ENCODE peak calls at places on chromosomes 6 and 20, in ten cellular contexts. A is neural crest cell; N is ovary; M is Calu3; Z is stimulated activated CD4-positive, alpha-beta T cell treated with anti-CD3 and anti-CD28 coated beads, Interleukin-15, amount 100 ng/mL, for 24 hours; U is choroid plexus epithelial cell; P is AG04450; R is NCI-H1436 treated with DMSO at 0.1 percent for 48 hours; L is pancreas; V is CD4-positive, alpha-beta T cell. X is an unnamed sample.

GRCh38 chr6:119493980-119494379 is 144.4 kb upstream of the MAN1A1 start:
- DNase-seq in M (no peak), V (no peak), U (no peak), Z (no peak), L (no peak), A (no peak), N (no peak), P (no peak), R (no peak), X (no peak)

GRCh38 chr6:155771822-155772221 is 316.2 kb upstream of the NOX3 start:
- DNase-seq in Z (no peak), N (no peak), L (no peak), P (no peak), A (no peak), R (no peak), U (no peak), M (no peak), V (no peak), X (no peak)

GRCh38 chr6:158916638-158917037 is 83.4 kb downstream of the RSPH3 start:
- DNase-seq in V (no peak), U (no peak), M (no peak), P (no peak), R (no peak), Z (no peak), L (no peak), N (no peak), A (no peak), X (no peak)

GRCh38 chr20:46530640-46531039 is 17.3 kb upstream of the ZNF334 start:
- DNase-seq in R (no peak), U (no peak), A (no peak), M (no peak), L (no peak), Z (no peak), V (no peak), P (no peak), N (no peak), X (no peak)

GRCh38 chr20:33163856-33164762 is 3.9 kb upstream of the BPIFA2 start:
- DNase-seq in R (no peak), N (no peak), P (no peak), Z (no peak), L (no peak), M (no peak), V (no peak), A (no peak), U (no peak), X (no peak)

GRCh38 chr6:147322299-147323162 is 118.3 kb downstream of the STXBP5 start:
- DNase-seq in A (no peak), Z (peak), U (peak), M (no peak), V (no peak), L (no peak), R (no peak), N (no peak), P (peak), X (peak)

GRCh38 chr6:91376686-91377085 is 789.8 kb upstream of the MAP3K7 start:
- DNase-seq in Z (no peak), V (no peak), A (no peak), N (no peak), R (peak), M (peak), L (no peak), U (no peak), P (no peak), X (no peak)

GRCh38 chr6:89411269-89412070 is 603 bp downstream of the RRAGD start:
- DNase-seq in Z (peak), N (peak), R (no peak), L (peak), A (peak), M (peak), V (no peak), P (no peak), U (no peak), X (no peak)

GRCh38 chr20:63735859-63736718 is at the start of gene LIME1:
- DNase-seq in A (no peak), P (no peak), M (no peak), U (no peak), V (peak), L (peak), Z (peak), N (no peak), R (no peak), X (no peak)

GRCh38 chr20:53559816-53560215 is 33.8 kb downstream of the ZNF217 start:
- DNase-seq in N (no peak), R (no peak), M (no peak), A (no peak), U (no peak), V (no peak), P (no peak), L (no peak), Z (no peak), X (peak)

GRCh38 chr20:12414446-12415274 is 497.0 kb downstream of the BTBD3 start:
- DNase-seq in Z (no peak), N (no peak), L (no peak), M (no peak), V (no peak), A (no peak), U (peak), P (no peak), R (no peak), X (no peak)

GRCh38 chr20:53940883-53941546 is 129.4 kb downstream of the BCAS1 start:
- DNase-seq in A (peak), M (peak), P (no peak), L (no peak), N (peak), R (no peak), U (peak), V (no peak), Z (no peak), X (peak)

GRCh38 chr6:37354526-37355384 is 972 bp downstream of the RNF8 start:
- DNase-seq in M (peak), P (no peak), N (peak), L (peak), V (no peak), Z (peak), U (peak), A (no peak), R (no peak), X (peak)

GRCh38 chr6:17879224-17879623 is 108.2 kb downstream of the KIF13A start:
- DNase-seq in Z (no peak), N (no peak), M (no peak), R (no peak), V (no peak), A (no peak), L (no peak), U (peak), P (no peak), X (peak)

GRCh38 chr6:166514196-166514595 is 72.3 kb downstream of the RAMACL start:
- DNase-seq in N (no peak), V (no peak), R (no peak), L (no peak), P (no peak), U (no peak), A (no peak), Z (no peak), M (peak), X (no peak)

GRCh38 chr20:45088247-45088646 is 12.7 kb downstream of the KCNS1 start:
- DNase-seq in M (no peak), U (peak), R (no peak), A (no peak), L (no peak), P (peak), Z (no peak), V (no peak), N (no peak), X (peak)

GRCh38 chr6:28209753-28210535 is 15.1 kb upstream of the ZSCAN9 start:
- DNase-seq in P (no peak), M (no peak), L (no peak), U (no peak), N (no peak), A (no peak), R (no peak), Z (no peak), V (no peak), X (no peak)